ENCODE peak calls at places on chromosomes 12 and 14, in eight cellular contexts. One of them, this sample, is unnamed.

GRCh38 chr14:68232643-68233055 is 413.1 kb downstream of the RAD51B start:
- DNase-seq in neural progenitor cell: no peak
- DNase-seq in CD4-positive, alpha-beta T cell: no peak
- DNase-seq in GM23338: no peak
- DNase-seq in cardiac fibroblast: peak; percentile 100
- DNase-seq in RWPE1: peak; percentile 84
- DNase-seq in natural killer cell: no peak
- DNase-seq in fibroblast of lung: peak; percentile 100
- DNase-seq in this sample: peak; percentile 100

GRCh38 chr14:100906420-100906819 is 2.9 kb upstream of the RTL1 start:
- DNase-seq in GM23338: peak; percentile 70
- DNase-seq in fibroblast of lung: no peak
- DNase-seq in cardiac fibroblast: no peak
- DNase-seq in natural killer cell: no peak
- DNase-seq in neural progenitor cell: peak; percentile 77
- DNase-seq in RWPE1: peak; percentile 26
- DNase-seq in CD4-positive, alpha-beta T cell: no peak
- DNase-seq in this sample: no peak

GRCh38 chr12:98578821-98579220 is 14.7 kb upstream of the SLC25A3 start:
- DNase-seq in RWPE1: no peak
- DNase-seq in cardiac fibroblast: no peak
- DNase-seq in natural killer cell: no peak
- DNase-seq in neural progenitor cell: no peak
- DNase-seq in CD4-positive, alpha-beta T cell: no peak
- DNase-seq in fibroblast of lung: peak; percentile 31
- DNase-seq in GM23338: no peak
- DNase-seq in this sample: peak; percentile 85

GRCh38 chr12:1826867-1827705 is 6.7 kb downstream of the LRTM2 start:
- DNase-seq in GM23338: no peak
- DNase-seq in natural killer cell: no peak
- DNase-seq in fibroblast of lung: no peak
- DNase-seq in neural progenitor cell: no peak
- DNase-seq in CD4-positive, alpha-beta T cell: no peak
- DNase-seq in cardiac fibroblast: no peak
- DNase-seq in RWPE1: no peak
- DNase-seq in this sample: no peak

GRCh38 chr14:94040247-94040646 is 14.1 kb downstream of the OTUB2 start:
- DNase-seq in fibroblast of lung: no peak
- DNase-seq in CD4-positive, alpha-beta T cell: no peak
- DNase-seq in cardiac fibroblast: no peak
- DNase-seq in RWPE1: no peak
- DNase-seq in GM23338: no peak
- DNase-seq in neural progenitor cell: no peak
- DNase-seq in natural killer cell: no peak
- DNase-seq in this sample: no peak

GRCh38 chr12:47741340-47741703 is 16.0 kb upstream of the ENDOU start:
- DNase-seq in GM23338: no peak
- DNase-seq in cardiac fibroblast: peak; percentile 16
- DNase-seq in CD4-positive, alpha-beta T cell: peak; percentile 79
- DNase-seq in neural progenitor cell: no peak
- DNase-seq in natural killer cell: peak; percentile 51
- DNase-seq in RWPE1: no peak
- DNase-seq in fibroblast of lung: peak; percentile 23
- DNase-seq in this sample: no peak

GRCh38 chr12:26704684-26705475 is 128.1 kb downstream of the ITPR2 start:
- DNase-seq in GM23338: no peak
- DNase-seq in natural killer cell: no peak
- DNase-seq in CD4-positive, alpha-beta T cell: no peak
- DNase-seq in neural progenitor cell: no peak
- DNase-seq in fibroblast of lung: peak; percentile 68
- DNase-seq in RWPE1: no peak
- DNase-seq in cardiac fibroblast: peak; percentile 52
- DNase-seq in this sample: peak; percentile 72

GRCh38 chr14:75993567-75994041 is 8.0 kb downstream of the IFT43 start:
- DNase-seq in GM23338: no peak
- DNase-seq in neural progenitor cell: no peak
- DNase-seq in RWPE1: no peak
- DNase-seq in natural killer cell: no peak
- DNase-seq in cardiac fibroblast: no peak
- DNase-seq in CD4-positive, alpha-beta T cell: no peak
- DNase-seq in fibroblast of lung: no peak
- DNase-seq in this sample: no peak

GRCh38 chr12:39012870-39013269 is 107.5 kb upstream of the CPNE8 start:
- DNase-seq in cardiac fibroblast: peak; percentile 30
- DNase-seq in fibroblast of lung: peak; percentile 20
- DNase-seq in GM23338: no peak
- DNase-seq in neural progenitor cell: no peak
- DNase-seq in RWPE1: no peak
- DNase-seq in CD4-positive, alpha-beta T cell: no peak
- DNase-seq in natural killer cell: no peak
- DNase-seq in this sample: no peak

GRCh38 chr12:591571-592505 is 71.4 kb downstream of the NINJ2 start:
- DNase-seq in fibroblast of lung: no peak
- DNase-seq in GM23338: no peak
- DNase-seq in cardiac fibroblast: no peak
- DNase-seq in RWPE1: no peak
- DNase-seq in natural killer cell: no peak
- DNase-seq in neural progenitor cell: no peak
- DNase-seq in CD4-positive, alpha-beta T cell: no peak
- DNase-seq in this sample: no peak

GRCh38 chr14:35122696-35123387 is 490 bp downstream of the PRORP start:
- DNase-seq in GM23338: peak; percentile 58
- DNase-seq in natural killer cell: no peak
- DNase-seq in cardiac fibroblast: peak; percentile 66
- DNase-seq in fibroblast of lung: peak; percentile 33
- DNase-seq in CD4-positive, alpha-beta T cell: no peak
- DNase-seq in RWPE1: peak; percentile 45
- DNase-seq in neural progenitor cell: no peak
- DNase-seq in this sample: peak; percentile 74

GRCh38 chr14:94120667-94121335 is 8.6 kb downstream of the IFI27L2 start:
- DNase-seq in CD4-positive, alpha-beta T cell: no peak
- DNase-seq in RWPE1: no peak
- DNase-seq in GM23338: no peak
- DNase-seq in cardiac fibroblast: peak; percentile 87
- DNase-seq in fibroblast of lung: peak; percentile 83
- DNase-seq in natural killer cell: no peak
- DNase-seq in neural progenitor cell: no peak
- DNase-seq in this sample: no peak

GRCh38 chr12:77115471-77115870 is 50.1 kb upstream of the E2F7 start:
- DNase-seq in CD4-positive, alpha-beta T cell: no peak
- DNase-seq in neural progenitor cell: no peak
- DNase-seq in fibroblast of lung: no peak
- DNase-seq in RWPE1: no peak
- DNase-seq in natural killer cell: no peak
- DNase-seq in GM23338: no peak
- DNase-seq in cardiac fibroblast: no peak
- DNase-seq in this sample: peak; percentile 39

GRCh38 chr12:47882796-47883546 is 21.8 kb downstream of the VDR start:
- DNase-seq in fibroblast of lung: peak; percentile 28
- DNase-seq in neural progenitor cell: no peak
- DNase-seq in cardiac fibroblast: no peak
- DNase-seq in natural killer cell: no peak
- DNase-seq in CD4-positive, alpha-beta T cell: no peak
- DNase-seq in GM23338: peak; percentile 11
- DNase-seq in RWPE1: no peak
- DNase-seq in this sample: no peak

GRCh38 chr14:49992901-49993335 is 100.0 kb downstream of the ARF6 start:
- DNase-seq in natural killer cell: no peak
- DNase-seq in neural progenitor cell: no peak
- DNase-seq in CD4-positive, alpha-beta T cell: no peak
- DNase-seq in fibroblast of lung: peak; percentile 72
- DNase-seq in GM23338: no peak
- DNase-seq in RWPE1: no peak
- DNase-seq in cardiac fibroblast: peak; percentile 95
- DNase-seq in this sample: peak; percentile 72

GRCh38 chr12:103833891-103834290 is 7.1 kb downstream of the NT5DC3 start:
- DNase-seq in natural killer cell: no peak
- DNase-seq in RWPE1: no peak
- DNase-seq in fibroblast of lung: no peak
- DNase-seq in neural progenitor cell: peak; percentile 33
- DNase-seq in GM23338: peak; percentile 47
- DNase-seq in CD4-positive, alpha-beta T cell: no peak
- DNase-seq in cardiac fibroblast: no peak
- DNase-seq in this sample: no peak

GRCh38 chr14:101103321-101103901 is 199.9 kb upstream of the RTL1 start:
- DNase-seq in RWPE1: no peak
- DNase-seq in fibroblast of lung: no peak
- DNase-seq in cardiac fibroblast: no peak
- DNase-seq in GM23338: no peak
- DNase-seq in neural progenitor cell: no peak
- DNase-seq in CD4-positive, alpha-beta T cell: no peak
- DNase-seq in natural killer cell: no peak
- DNase-seq in this sample: no peak

GRCh38 chr14:99689266-99690236 is 5.5 kb downstream of the CYP46A1 start:
- DNase-seq in GM23338: no peak
- DNase-seq in fibroblast of lung: no peak
- DNase-seq in natural killer cell: no peak
- DNase-seq in neural progenitor cell: no peak
- DNase-seq in cardiac fibroblast: no peak
- DNase-seq in CD4-positive, alpha-beta T cell: no peak
- DNase-seq in RWPE1: no peak
- DNase-seq in this sample: no peak

GRCh38 chr12:93668919-93669418 is 8.2 kb upstream of the CRADD start:
- DNase-seq in fibroblast of lung: no peak
- DNase-seq in natural killer cell: no peak
- DNase-seq in CD4-positive, alpha-beta T cell: no peak
- DNase-seq in neural progenitor cell: no peak
- DNase-seq in RWPE1: no peak
- DNase-seq in GM23338: no peak
- DNase-seq in cardiac fibroblast: no peak
- DNase-seq in this sample: no peak

GRCh38 chr12:132604108-132605054 is 6.0 kb downstream of the LRCOL1 start:
- DNase-seq in neural progenitor cell: no peak
- DNase-seq in GM23338: no peak
- DNase-seq in CD4-positive, alpha-beta T cell: no peak
- DNase-seq in natural killer cell: no peak
- DNase-seq in RWPE1: no peak
- DNase-seq in fibroblast of lung: no peak
- DNase-seq in cardiac fibroblast: no peak
- DNase-seq in this sample: no peak

GRCh38 chr12:27305673-27306504 is 26.7 kb upstream of the BMAL2 start:
- DNase-seq in fibroblast of lung: peak; percentile 44
- DNase-seq in natural killer cell: no peak
- DNase-seq in GM23338: peak; percentile 63
- DNase-seq in CD4-positive, alpha-beta T cell: no peak
- DNase-seq in RWPE1: peak; percentile 10
- DNase-seq in cardiac fibroblast: peak; percentile 78
- DNase-seq in neural progenitor cell: peak; percentile 36
- DNase-seq in this sample: peak; percentile 76

GRCh38 chr12:93153321-93153720 is 224.2 kb upstream of the EEA1 start:
- DNase-seq in fibroblast of lung: peak; percentile 77
- DNase-seq in RWPE1: no peak
- DNase-seq in cardiac fibroblast: peak; percentile 71
- DNase-seq in GM23338: no peak
- DNase-seq in natural killer cell: no peak
- DNase-seq in CD4-positive, alpha-beta T cell: no peak
- DNase-seq in neural progenitor cell: no peak
- DNase-seq in this sample: peak; percentile 80

GRCh38 chr14:21268612-21269251 is 510 bp downstream of the HNRNPC start:
- DNase-seq in cardiac fibroblast: peak; percentile 78
- DNase-seq in GM23338: peak; percentile 79
- DNase-seq in neural progenitor cell: peak; percentile 71
- DNase-seq in fibroblast of lung: peak; percentile 63
- DNase-seq in natural killer cell: no peak
- DNase-seq in RWPE1: no peak
- DNase-seq in CD4-positive, alpha-beta T cell: peak; percentile 23
- DNase-seq in this sample: peak; percentile 84

DNA sequence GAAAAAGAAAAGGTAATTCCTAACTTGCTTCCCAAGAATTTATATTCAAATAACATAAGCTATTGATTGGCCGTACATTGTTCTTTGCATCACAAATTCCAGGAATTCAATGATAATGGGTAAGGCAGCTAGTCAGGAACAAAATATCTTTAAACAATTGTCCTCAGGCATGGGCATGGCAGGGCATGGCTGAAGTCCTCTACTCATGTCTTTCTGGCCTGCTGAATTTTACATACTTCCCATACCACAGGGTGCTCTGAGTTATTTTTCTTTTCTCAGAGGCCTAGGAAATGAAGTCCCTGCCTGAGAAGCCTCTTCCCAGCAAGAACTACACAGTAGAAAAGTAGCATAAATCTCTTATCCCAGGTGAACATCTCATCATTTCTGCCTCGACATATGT is 15.1 kb upstream of the DRAM1 start:
- DNase-seq in natural killer cell: no peak
- DNase-seq in GM23338: no peak
- DNase-seq in RWPE1: peak; percentile 9
- DNase-seq in neural progenitor cell: no peak
- DNase-seq in fibroblast of lung: peak; percentile 30
- DNase-seq in CD4-positive, alpha-beta T cell: no peak
- DNase-seq in cardiac fibroblast: no peak
- DNase-seq in this sample: peak; percentile 39
- TF ChIP-seq CTCF in natural killer cell: no peak
- TF ChIP-seq CTCF in GM23338: no peak
- TF ChIP-seq CTCF in RWPE1: no peak
- TF ChIP-seq CTCF in neural progenitor cell: no peak
- TF ChIP-seq CTCF in fibroblast of lung: no peak
- TF ChIP-seq CTCF in CD4-positive, alpha-beta T cell: no peak
- TF ChIP-seq CTCF in cardiac fibroblast: no peak
- TF ChIP-seq CTCF in this sample: no peak

GRCh38 chr12:14213542-14213941 is 151.9 kb upstream of the ATF7IP start:
- DNase-seq in fibroblast of lung: peak; percentile 31
- DNase-seq in neural progenitor cell: peak; percentile 26
- DNase-seq in cardiac fibroblast: no peak
- DNase-seq in RWPE1: no peak
- DNase-seq in GM23338: no peak
- DNase-seq in CD4-positive, alpha-beta T cell: no peak
- DNase-seq in natural killer cell: no peak
- DNase-seq in this sample: no peak
- TF ChIP-seq CTCF in fibroblast of lung: no peak
- TF ChIP-seq CTCF in neural progenitor cell: no peak
- TF ChIP-seq CTCF in cardiac fibroblast: no peak
- TF ChIP-seq CTCF in RWPE1: no peak
- TF ChIP-seq CTCF in GM23338: no peak
- TF ChIP-seq CTCF in CD4-positive, alpha-beta T cell: no peak
- TF ChIP-seq CTCF in natural killer cell: no peak
- TF ChIP-seq CTCF in this sample: no peak

GRCh38 chr14:30443368-30444007 is 115.5 kb upstream of the G2E3 start:
- DNase-seq in cardiac fibroblast: peak; percentile 65
- DNase-seq in fibroblast of lung: peak; percentile 32
- DNase-seq in RWPE1: peak; percentile 20
- DNase-seq in neural progenitor cell: peak; percentile 69
- DNase-seq in GM23338: peak; percentile 73
- DNase-seq in natural killer cell: no peak
- DNase-seq in CD4-positive, alpha-beta T cell: no peak
- DNase-seq in this sample: peak; percentile 76
- TF ChIP-seq CTCF in cardiac fibroblast: peak; percentile 43
- TF ChIP-seq CTCF in fibroblast of lung: peak; percentile 65
- TF ChIP-seq CTCF in RWPE1: peak; percentile 34
- TF ChIP-seq CTCF in neural progenitor cell: peak; percentile 89
- TF ChIP-seq CTCF in GM23338: peak; percentile 81
- TF ChIP-seq CTCF in natural killer cell: no peak
- TF ChIP-seq CTCF in CD4-positive, alpha-beta T cell: no peak
- TF ChIP-seq CTCF in this sample: peak; percentile 70

DNA sequence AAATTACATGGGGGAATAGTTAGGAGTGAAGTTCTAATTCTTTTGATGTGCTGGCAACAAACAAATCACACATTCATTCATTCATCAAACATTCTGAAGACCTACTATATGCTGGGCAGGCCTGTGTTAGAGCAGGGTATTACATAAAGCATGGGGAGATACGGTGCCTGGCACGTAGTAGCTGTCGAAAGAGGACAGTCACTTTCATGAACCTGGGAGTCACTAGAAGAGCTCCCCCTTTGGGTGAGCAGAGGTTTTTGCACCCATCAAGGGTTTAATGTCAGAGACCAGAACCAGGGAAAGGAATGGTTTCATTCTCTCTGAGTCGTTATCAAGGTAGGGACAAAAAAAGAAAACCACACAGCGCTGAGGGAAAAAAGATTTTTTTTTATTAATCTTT is 10.0 kb downstream of the LHX5 start:
- DNase-seq in fibroblast of lung: no peak
- DNase-seq in GM23338: peak; percentile 82
- DNase-seq in RWPE1: peak; percentile 30
- DNase-seq in cardiac fibroblast: peak; percentile 33
- DNase-seq in natural killer cell: no peak
- DNase-seq in neural progenitor cell: peak; percentile 61
- DNase-seq in CD4-positive, alpha-beta T cell: no peak
- DNase-seq in this sample: peak; percentile 26
- TF ChIP-seq CTCF in fibroblast of lung: peak; percentile 65
- TF ChIP-seq CTCF in GM23338: peak; percentile 79
- TF ChIP-seq CTCF in RWPE1: no peak
- TF ChIP-seq CTCF in cardiac fibroblast: peak; percentile 60
- TF ChIP-seq CTCF in natural killer cell: no peak
- TF ChIP-seq CTCF in neural progenitor cell: peak; percentile 73
- TF ChIP-seq CTCF in CD4-positive, alpha-beta T cell: no peak
- TF ChIP-seq CTCF in this sample: peak; percentile 68

This sample was measured in choroid plexus epithelial cell.